ENCODE peak calls at places on chromosomes 1 and 21, in seven cellular contexts. Z is erythroblast, R is H9, B is GM20000, D is Daoy, I is left kidney, K is aorta. T is an unnamed sample.
A peak's percentile ranks its signal among the peaks of the same experiment; 100 is the strongest.

GRCh38 chr1:223000549-223001135 is 142.4 kb downstream of the TLR5 start:
- DNase-seq in K (no peak), Z (no peak), R (no peak), B (no peak), D (no peak), I (no peak), T (no peak)

GRCh38 chr1:197948926-197949899 is 32.0 kb downstream of the LHX9 start:
- DNase-seq in Z (no peak), B (no peak), I (no peak), R (no peak), K (no peak), D (no peak), T (no peak)

GRCh38 chr1:14304381-14304865 is 294.1 kb upstream of the KAZN start:
- DNase-seq in I (peak; percentile 29), Z (no peak), B (no peak), K (no peak), D (no peak), R (no peak), T (no peak)

GRCh38 chr21:43937898-43938309 is 72.9 kb downstream of the AGPAT3 start:
- DNase-seq in D (no peak), Z (peak; percentile 29), B (peak; percentile 74), I (no peak), R (no peak), K (no peak), T (no peak)

GRCh38 chr1:56496861-56497772 is 82.2 kb downstream of the PLPP3 start:
- DNase-seq in R (no peak), Z (no peak), D (no peak), I (no peak), B (no peak), K (no peak), T (no peak)

GRCh38 chr1:154442006-154442740 is 37.0 kb downstream of the IL6R start:
- DNase-seq in B (peak; percentile 35), R (no peak), Z (peak; percentile 40), K (no peak), D (peak; percentile 80), I (no peak), T (no peak)

GRCh38 chr1:248730507-248731335 is 24.8 kb downstream of the LYPD8 start:
- DNase-seq in R (no peak), B (no peak), D (peak; percentile 73), I (no peak), K (no peak), Z (no peak), T (peak; percentile 62)

GRCh38 chr1:204726478-204726877 is 40.9 kb upstream of the LRRN2 start:
- DNase-seq in Z (peak; percentile 13), D (peak; percentile 72), I (peak; percentile 35), K (no peak), B (no peak), R (no peak), T (peak; percentile 55)

GRCh38 chr21:35367558-35367957 is 318.5 kb upstream of the RUNX1 start:
- DNase-seq in D (no peak), K (no peak), R (no peak), I (no peak), Z (no peak), B (no peak), T (no peak)

GRCh38 chr1:108012553-108012952 is 47.6 kb upstream of the VAV3 start:
- DNase-seq in I (no peak), Z (no peak), K (no peak), R (no peak), B (no peak), D (no peak), T (no peak)

GRCh38 chr1:210624722-210625121 is 296.0 kb downstream of the HHAT start:
- DNase-seq in I (no peak), Z (no peak), D (no peak), B (no peak), K (no peak), R (no peak), T (no peak)

GRCh38 chr1:30774550-30775432 is 17.2 kb upstream of the LAPTM5 start:
- DNase-seq in K (no peak), D (no peak), I (no peak), R (no peak), B (no peak), Z (no peak), T (no peak)

GRCh38 chr1:230866171-230866811 is 2.0 kb downstream of the C1orf198 start:
- DNase-seq in K (no peak), Z (peak; percentile 68), D (no peak), B (no peak), I (no peak), R (no peak), T (no peak)

GRCh38 chr1:150235436-150235851 is 468 bp downstream of the ANP32E start:
- DNase-seq in I (no peak), R (no peak), D (peak; percentile 44), K (peak; percentile 52), Z (peak; percentile 81), B (peak; percentile 39), T (no peak)

GRCh38 chr1:79262745-79263258 is 256.3 kb upstream of the ADGRL4 start:
- DNase-seq in Z (no peak), R (peak; percentile 45), K (no peak), B (no peak), D (no peak), I (no peak), T (no peak)

GRCh38 chr1:204456826-204457361 is 37.7 kb downstream of the PIK3C2B start:
- DNase-seq in D (no peak), Z (no peak), I (peak; percentile 89), K (no peak), B (no peak), R (no peak), T (no peak)

GRCh38 chr1:178192686-178193085 is 98.8 kb downstream of the RASAL2 start:
- DNase-seq in R (no peak), I (peak; percentile 7), D (peak; percentile 82), K (no peak), B (no peak), Z (no peak), T (no peak)

GRCh38 chr1:100597069-100597741 is 59.3 kb downstream of the GPR88 start:
- DNase-seq in R (no peak), Z (no peak), I (peak; percentile 53), K (no peak), D (peak; percentile 94), B (no peak), T (no peak)

GRCh38 chr1:218460367-218460766 is 115.2 kb downstream of the TGFB2 start:
- DNase-seq in R (peak; percentile 41), I (peak; percentile 40), Z (no peak), B (no peak), D (peak; percentile 66), K (no peak), T (no peak)

GRCh38 chr21:21385404-21385803 is 387.2 kb downstream of the NCAM2 start:
- DNase-seq in B (no peak), Z (no peak), D (no peak), I (no peak), K (no peak), R (no peak), T (no peak)

GRCh38 chr1:225911207-225912130 is 12.6 kb downstream of the PYCR2 start:
- DNase-seq in Z (peak; percentile 85), D (no peak), B (peak; percentile 85), K (peak; percentile 92), I (peak; percentile 81), R (peak; percentile 80), T (no peak)

GRCh38 chr1:101137144-101138126 is 99.4 kb upstream of the S1PR1 start:
- DNase-seq in R (no peak), K (no peak), I (no peak), Z (no peak), D (no peak), B (no peak), T (no peak)

GRCh38 chr21:42125571-42126544 is 54.7 kb downstream of the UMODL1 start:
- DNase-seq in Z (no peak), I (peak; percentile 50), R (peak; percentile 43), D (peak; percentile 57), K (no peak), B (no peak), T (no peak)

GRCh38 chr1:109116286-109116685 is 2.4 kb downstream of the ELAPOR1 start:
- DNase-seq in I (no peak), R (no peak), K (no peak), Z (no peak), B (no peak), D (no peak), T (no peak)

GRCh38 chr21:15141236-15141970 is 76.6 kb upstream of the NRIP1 start:
- DNase-seq in D (no peak), Z (no peak), B (no peak), R (no peak), K (no peak), I (peak; percentile 22), T (no peak)

GRCh38 chr1:223031690-223032601 is 111.1 kb downstream of the TLR5 start:
- DNase-seq in B (no peak), R (peak; percentile 41), K (peak; percentile 87), D (peak; percentile 53), Z (no peak), I (no peak), T (no peak)

GRCh38 chr1:6130036-6130435 is 50.1 kb downstream of the CHD5 start:
- DNase-seq in R (no peak), D (no peak), Z (no peak), I (no peak), B (no peak), K (peak; percentile 68), T (no peak)

GRCh38 chr1:81803423-81804103 is 2.8 kb downstream of the ADGRL2 start:
- DNase-seq in K (no peak), B (peak; percentile 9), I (peak; percentile 75), D (peak; percentile 44), Z (no peak), R (peak; percentile 40), T (peak; percentile 47)

GRCh38 chr1:7579016-7579415 is 192.1 kb upstream of the VAMP3 start:
- DNase-seq in I (no peak), R (no peak), Z (no peak), K (peak; percentile 35), D (no peak), B (no peak), T (no peak)

GRCh38 chr1:112935474-112936289 is 20.3 kb downstream of the SLC16A1 start:
- DNase-seq in D (no peak), I (no peak), K (no peak), Z (peak; percentile 68), R (no peak), B (no peak), T (no peak)

GRCh38 chr1:85611856-85612255 is 31.3 kb downstream of the CCN1 start:
- DNase-seq in K (no peak), R (no peak), I (peak; percentile 69), Z (no peak), D (peak; percentile 100), B (no peak), T (no peak)

GRCh38 chr1:36947384-36947783 is 86.9 kb downstream of the GRIK3 start:
- DNase-seq in D (no peak), I (peak; percentile 87), B (no peak), Z (no peak), R (peak; percentile 41), K (no peak), T (no peak)

GRCh38 chr1:14972107-14972506 is 181.4 kb upstream of the TMEM51 start:
- DNase-seq in B (no peak), I (no peak), D (no peak), R (no peak), Z (no peak), K (no peak), T (no peak)

GRCh38 chr1:115604508-115604907 is 37.3 kb upstream of the VANGL1 start:
- DNase-seq in D (no peak), R (no peak), Z (no peak), K (no peak), B (no peak), I (no peak), T (no peak)

GRCh38 chr21:42591170-42591869 is 62.1 kb upstream of the PDE9A start:
- DNase-seq in K (no peak), B (no peak), D (no peak), Z (no peak), I (no peak), R (no peak), T (no peak)

GRCh38 chr1:228339059-228339704 is 67.5 kb downstream of the TRIM11 start:
- DNase-seq in R (peak; percentile 10), B (no peak), D (no peak), Z (no peak), I (no peak), K (no peak), T (no peak)

GRCh38 chr1:183505338-183506089 is 33.2 kb downstream of the SMG7 start:
- DNase-seq in Z (peak; percentile 10), K (no peak), D (no peak), B (no peak), R (no peak), I (no peak), T (no peak)

GRCh38 chr1:25569599-25570458 is 26.4 kb downstream of the LDLRAP1 start:
- DNase-seq in K (no peak), B (no peak), D (peak; percentile 30), Z (no peak), I (no peak), R (no peak), T (peak; percentile 75)

T was measured in NCI-H1694 treated with DMSO at 0.1 percent for 48 hours.